ENCODE peak calls at places on chromosomes 1 and 21, in four cellular contexts. Z, W, G and C are unnamed samples.

GRCh38 chr1:231691618-231692259 is 65.1 kb downstream of the DISC1 start:
- DNase-seq in Z (no peak), W (peak; percentile 86), G (peak; percentile 61), C (no peak)

GRCh38 chr1:220451541-220451940 is 76.4 kb upstream of the MARK1 start:
- DNase-seq in Z (no peak), W (no peak), G (no peak), C (no peak)

GRCh38 chr1:92933459-92933858 is 27.8 kb downstream of the DIPK1A start:
- DNase-seq in Z (no peak), W (no peak), G (no peak), C (no peak)

GRCh38 chr1:212700597-212700891 is 904 bp upstream of the BATF3 start:
- DNase-seq in Z (no peak), W (no peak), G (no peak), C (no peak)

GRCh38 chr21:39224930-39225329 is 41.7 kb upstream of the PSMG1 start:
- DNase-seq in Z (no peak), W (no peak), G (no peak), C (no peak)

GRCh38 chr1:69993787-69994186 is 211.6 kb downstream of the LRRC40 start:
- DNase-seq in Z (no peak), W (no peak), G (no peak), C (no peak)

GRCh38 chr21:39386194-39386593 is 37.3 kb upstream of the HMGN1 start:
- DNase-seq in Z (no peak), W (no peak), G (no peak), C (no peak)

GRCh38 chr1:45643978-45644377 is 20.1 kb upstream of the CCDC17 start:
- DNase-seq in Z (no peak), W (no peak), G (no peak), C (no peak)

GRCh38 chr1:20574686-20575543 is 14.0 kb upstream of the CDA start:
- DNase-seq in Z (peak; percentile 58), W (peak; percentile 99), G (peak; percentile 90), C (peak; percentile 68)

GRCh38 chr1:210259496-210259895 is 26.9 kb downstream of the SERTAD4 start:
- DNase-seq in Z (no peak), W (no peak), G (no peak), C (no peak)

GRCh38 chr21:34534522-34534921 is 22.5 kb upstream of the KCNE1 start:
- DNase-seq in Z (no peak), W (no peak), G (no peak), C (no peak)

GRCh38 chr1:26411624-26412074 is 1.0 kb downstream of the LIN28A start:
- DNase-seq in Z (no peak), W (peak; percentile 69), G (no peak), C (no peak)

GRCh38 chr21:15729346-15729673 is 472 bp upstream of the USP25 start:
- DNase-seq in Z (no peak), W (no peak), G (no peak), C (no peak)

GRCh38 chr21:15731243-15731613 is 1.4 kb downstream of the USP25 start:
- DNase-seq in Z (no peak), W (no peak), G (peak; percentile 51), C (no peak)

GRCh38 chr21:15728046-15728445 is 1.7 kb upstream of the USP25 start:
- DNase-seq in Z (no peak), W (no peak), G (no peak), C (no peak)

GRCh38 chr21:15730484-15731242 is 881 bp downstream of the USP25 start:
- DNase-seq in Z (peak; percentile 13), W (no peak), G (peak; percentile 32), C (no peak)

GRCh38 chr21:15729674-15730483 is at the start of gene USP25:
- DNase-seq in Z (peak; percentile 74), W (peak; percentile 88), G (peak; percentile 91), C (peak; percentile 80)
- TF ChIP-seq POLR2A in Z (peak; percentile 73), W (peak; percentile 86), G (peak; percentile 63), C (no peak)

DNA sequence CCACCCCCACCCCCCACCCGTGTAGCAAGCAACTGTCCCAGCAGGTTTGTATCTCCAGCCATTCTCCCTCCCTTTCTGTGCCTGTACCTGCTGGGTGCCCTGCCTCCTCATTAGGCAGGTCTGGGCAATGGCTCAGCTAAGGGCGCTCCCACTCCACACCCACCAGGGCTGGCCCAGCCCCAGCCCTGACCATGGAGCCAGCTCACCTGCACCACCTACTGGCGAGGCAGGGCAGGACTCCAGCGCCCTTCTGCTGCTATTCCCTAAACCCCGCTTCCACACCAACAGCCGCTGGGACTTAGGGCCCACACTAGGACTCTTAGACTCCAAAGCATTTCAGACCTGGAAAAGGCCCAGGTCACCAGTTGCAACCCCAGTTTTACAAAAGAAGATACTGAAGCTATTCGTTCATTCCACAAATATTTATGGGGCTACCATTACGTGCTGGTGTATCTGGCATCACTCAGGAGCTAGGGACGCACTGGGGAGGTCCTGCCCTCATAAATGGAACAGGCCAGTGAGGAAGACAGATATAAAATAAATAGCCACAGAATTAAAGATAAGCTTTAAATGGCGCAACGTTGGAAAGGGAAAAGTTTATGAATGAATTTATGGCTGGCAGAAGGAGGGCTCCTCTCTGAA is 24.0 kb downstream of the PGLYRP3 start:
- DNase-seq in Z (no peak), W (peak; percentile 92), G (peak; percentile 65), C (peak; percentile 47)
- TF ChIP-seq TAF1 in Z (no peak), W (no peak), G (no peak), C (no peak)

GRCh38 chr1:59366352-59366751 is 69.5 kb downstream of the FGGY start:
- DNase-seq in Z (no peak), W (no peak), G (no peak), C (no peak)

GRCh38 chr1:59368007-59368670 is 71.2 kb downstream of the FGGY start:
- DNase-seq in Z (no peak), W (no peak), G (no peak), C (no peak)

GRCh38 chr1:59364012-59364411 is 67.1 kb downstream of the FGGY start:
- DNase-seq in Z (no peak), W (no peak), G (no peak), C (no peak)

GRCh38 chr1:59361766-59362165 is 64.9 kb downstream of the FGGY start:
- DNase-seq in Z (no peak), W (no peak), G (peak; percentile 56), C (no peak)

GRCh38 chr1:59367269-59368006 is 70.5 kb downstream of the FGGY start:
- DNase-seq in Z (no peak), W (no peak), G (no peak), C (no peak)
- TF ChIP-seq POLR2AphosphoS5 in Z (no peak), W (no peak), G (no peak), C (no peak)

GRCh38 chr1:12196641-12197482 is 30.1 kb downstream of the TNFRSF1B start:
- DNase-seq in Z (no peak), W (no peak), G (no peak), C (peak; percentile 58)
- TF ChIP-seq POLR2A in Z (no peak), W (no peak), G (no peak), C (no peak)

GRCh38 chr21:41399401-41399800 is 26.6 kb upstream of the MX1 start:
- DNase-seq in Z (no peak), W (no peak), G (no peak), C (no peak)
- TF ChIP-seq TAF1 in Z (no peak), W (no peak), G (no peak), C (no peak)

DNA sequence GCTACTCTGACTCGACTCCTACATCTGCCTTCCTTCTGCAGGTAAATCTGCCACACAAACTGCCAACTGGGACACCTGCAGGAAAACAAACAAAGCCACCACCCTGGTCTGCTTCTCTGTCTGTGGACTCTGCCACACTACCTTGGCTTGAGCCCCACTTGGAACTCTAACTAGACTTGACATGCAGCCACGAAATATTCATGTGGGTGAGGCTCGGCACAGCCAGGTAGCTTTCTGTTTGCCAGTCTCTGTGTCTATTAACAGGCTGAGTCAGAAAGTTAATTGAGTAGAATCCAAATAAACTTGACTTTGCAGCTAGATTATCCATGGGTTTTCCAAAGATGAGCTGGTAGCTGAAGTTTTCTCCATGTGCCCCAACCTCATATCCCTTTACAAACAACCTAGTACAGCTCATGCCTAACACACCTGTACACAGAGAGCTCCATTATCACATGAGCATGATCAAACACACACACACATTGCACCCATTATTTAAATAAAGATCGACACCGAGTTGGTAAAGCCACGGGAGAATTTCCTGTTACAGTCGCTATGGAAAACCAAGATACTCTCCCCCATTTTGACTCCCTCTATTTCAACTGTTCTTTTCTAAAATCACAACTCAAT is 811 bp downstream of the C1orf116 start:
- DNase-seq in Z (no peak), W (no peak), G (no peak), C (no peak)
- TF ChIP-seq POLR2AphosphoS5 in Z (no peak), W (no peak), G (no peak), C (no peak)

DNA sequence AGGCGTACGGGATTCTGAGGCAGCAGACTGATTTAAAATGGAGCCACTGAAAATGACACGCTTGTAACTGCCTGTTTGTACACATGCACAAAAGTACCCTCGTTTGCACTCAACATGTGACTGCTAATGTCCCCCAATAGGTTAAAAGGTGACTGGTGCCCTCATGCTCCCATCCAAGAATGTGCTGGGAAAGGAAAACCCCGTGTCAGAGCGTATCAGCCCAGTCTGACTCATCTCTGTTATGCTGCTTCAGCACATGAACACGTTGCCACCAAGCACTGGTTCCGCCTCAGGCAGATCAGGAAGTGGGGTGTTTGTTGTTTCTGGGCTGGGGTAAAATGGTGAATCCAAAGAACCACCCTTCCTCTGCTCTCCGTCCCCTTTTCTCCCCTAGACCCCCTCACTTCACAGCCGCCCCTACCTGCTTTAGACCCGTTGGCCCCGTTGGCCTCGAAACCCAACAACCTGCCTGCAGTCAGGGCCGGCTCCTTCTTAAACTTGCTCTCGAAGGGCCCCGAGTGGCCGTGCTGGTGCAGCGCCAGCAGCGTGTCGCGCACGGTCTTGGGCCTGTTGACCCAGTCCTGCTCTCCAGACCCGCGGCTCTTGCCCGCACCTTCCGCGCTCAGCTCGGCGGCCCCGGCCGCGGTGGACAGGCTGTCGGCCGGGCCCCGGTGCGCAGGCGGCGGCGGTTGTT is 1.8 kb downstream of the IRF2BP2 start:
- DNase-seq in Z (peak; percentile 48), W (peak; percentile 58), G (peak; percentile 92), C (no peak)
- TF ChIP-seq POLR2A in Z (peak; percentile 77), W (peak; percentile 15), G (peak; percentile 81), C (peak; percentile 84)